ENCODE peak calls at places on chromosome 11, in seven cellular contexts. F is H1, I is K562, A is GM12878, K is SK-N-SH, D is HCT116, Y is HepG2. X is an unnamed sample.

GRCh38 chr11:45110562-45110961 is 35.9 kb upstream of the PRDM11 start:
- DNase-seq in F (peak), I (peak), A (no peak), K (peak), D (peak), Y (peak), X (peak)

GRCh38 chr11:1177771-1178090 is 20.0 kb downstream of the MUC5AC start:
- DNase-seq in F (no peak), I (no peak), A (no peak), K (no peak), D (no peak), Y (no peak), X (no peak)

GRCh38 chr11:113001709-113002108 is 40.5 kb downstream of the NCAM1 start:
- DNase-seq in F (no peak), I (no peak), A (no peak), K (no peak), D (no peak), Y (no peak), X (no peak)

GRCh38 chr11:45094958-45095690 is 51.3 kb upstream of the PRDM11 start:
- DNase-seq in F (no peak), I (no peak), A (no peak), K (no peak), D (no peak), Y (no peak), X (no peak)

GRCh38 chr11:74492084-74492483 is 1.4 kb downstream of the LIPT2 start:
- DNase-seq in F (no peak), I (no peak), A (no peak), K (no peak), D (no peak), Y (no peak), X (no peak)

GRCh38 chr11:44613081-44613628 is 47.7 kb downstream of the CD82 start:
- DNase-seq in F (no peak), I (no peak), A (no peak), K (no peak), D (no peak), Y (no peak), X (no peak)

GRCh38 chr11:8043756-8044155 is 37.3 kb upstream of the TUB start:
- DNase-seq in F (no peak), I (no peak), A (no peak), K (no peak), D (no peak), Y (no peak), X (no peak)

GRCh38 chr11:130738618-130739017 is 177.7 kb downstream of the SNX19 start:
- DNase-seq in F (no peak), I (no peak), A (no peak), K (no peak), D (no peak), Y (no peak), X (peak)

GRCh38 chr11:8250446-8250845 is 13.2 kb downstream of the LMO1 start:
- DNase-seq in F (peak), I (no peak), A (no peak), K (peak), D (no peak), Y (no peak), X (no peak)

GRCh38 chr11:7251487-7251835 is 243 bp upstream of the SYT9 start:
- DNase-seq in F (no peak), I (no peak), A (no peak), K (no peak), D (no peak), Y (no peak), X (no peak)

GRCh38 chr11:17208257-17208999 is 642 bp upstream of the PIK3C2A start:
- DNase-seq in F (no peak), I (peak), A (no peak), K (peak), D (peak), Y (peak), X (peak)

GRCh38 chr11:86983071-86983488 is 27.9 kb upstream of the FZD4 start:
- DNase-seq in F (no peak), I (no peak), A (no peak), K (no peak), D (no peak), Y (peak), X (no peak)

GRCh38 chr11:27472398-27473016 is at the start of gene LGR4:
- DNase-seq in F (peak), I (peak), A (no peak), K (peak), D (peak), Y (peak), X (peak)

GRCh38 chr11:27470166-27470565 is 2.4 kb downstream of the LGR4 start:
- DNase-seq in F (no peak), I (no peak), A (no peak), K (no peak), D (no peak), Y (no peak), X (no peak)

GRCh38 chr11:27471588-27472397 is 797 bp downstream of the LGR4 start:
- DNase-seq in F (peak), I (peak), A (no peak), K (peak), D (no peak), Y (no peak), X (no peak)

GRCh38 chr11:27469333-27469680 is 3.3 kb downstream of the LGR4 start:
- DNase-seq in F (no peak), I (no peak), A (no peak), K (no peak), D (no peak), Y (no peak), X (no peak)

GRCh38 chr11:27471067-27471587 is 1.5 kb downstream of the LGR4 start:
- DNase-seq in F (no peak), I (no peak), A (no peak), K (no peak), D (no peak), Y (peak), X (no peak)
- H3K9ac ChIP-seq in F (peak), I (peak), A (no peak), K (peak), D (no peak), Y (peak), X (peak)

GRCh38 chr11:73298233-73298632 is 9.8 kb upstream of the ARHGEF17 start:
- DNase-seq in F (no peak), I (no peak), A (no peak), K (no peak), D (no peak), Y (no peak), X (no peak)
- TF ChIP-seq RAD21 in F (no peak), I (no peak), A (no peak), K (no peak), D (no peak), Y (no peak), X (no peak)

GRCh38 chr11:64126796-64127195 is 39.1 kb downstream of the MACROD1 start:
- DNase-seq in F (no peak), I (no peak), A (no peak), K (no peak), D (no peak), Y (no peak), X (no peak)
- H3K9ac ChIP-seq in F (no peak), I (no peak), A (no peak), K (no peak), D (no peak), Y (no peak), X (no peak)

GRCh38 chr11:73199446-73199845 is 18.6 kb upstream of the P2RY2 start:
- DNase-seq in F (no peak), I (no peak), A (no peak), K (no peak), D (no peak), Y (no peak), X (no peak)

GRCh38 chr11:73198677-73199076 is 19.4 kb upstream of the P2RY2 start:
- DNase-seq in F (no peak), I (no peak), A (no peak), K (no peak), D (peak), Y (peak), X (no peak)

GRCh38 chr11:73201249-73201648 is 16.8 kb upstream of the P2RY2 start:
- DNase-seq in F (no peak), I (no peak), A (no peak), K (no peak), D (no peak), Y (no peak), X (peak)

GRCh38 chr11:73201888-73202810 is 15.9 kb upstream of the P2RY2 start:
- DNase-seq in F (no peak), I (peak), A (no peak), K (no peak), D (no peak), Y (no peak), X (no peak)

DNA sequence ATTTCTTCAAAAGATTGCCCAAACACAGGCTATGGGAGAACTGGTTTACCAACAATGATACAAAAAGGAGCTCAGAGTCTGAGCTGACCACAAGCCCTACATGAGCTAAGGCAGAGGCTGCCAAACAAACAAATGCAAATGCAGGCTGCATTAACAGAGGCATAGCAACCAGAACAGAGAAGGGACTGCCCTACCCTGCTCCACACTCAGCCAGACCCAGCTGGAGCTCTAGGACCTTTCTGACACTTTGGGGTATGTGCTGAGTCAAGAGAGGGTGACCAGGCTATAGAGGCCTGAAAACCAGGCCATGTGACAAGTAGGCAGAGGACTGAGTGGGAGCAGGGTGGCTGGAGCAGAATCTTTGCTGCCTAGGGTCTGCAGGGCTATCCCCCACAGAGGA is 17.8 kb upstream of the P2RY2 start:
- DNase-seq in F (no peak), I (no peak), A (no peak), K (no peak), D (no peak), Y (no peak), X (no peak)
- TF ChIP-seq RAD21 in F (no peak), I (no peak), A (no peak), K (no peak), D (no peak), Y (no peak), X (no peak)

GRCh38 chr11:122310701-122311100 is 194.7 kb upstream of the BLID start:
- DNase-seq in F (no peak), I (no peak), A (no peak), K (no peak), D (no peak), Y (no peak), X (no peak)

GRCh38 chr11:122308286-122308685 is 192.3 kb upstream of the BLID start:
- DNase-seq in F (no peak), I (no peak), A (no peak), K (no peak), D (no peak), Y (no peak), X (no peak)

GRCh38 chr11:122307480-122308085 is 191.6 kb upstream of the BLID start:
- DNase-seq in F (no peak), I (no peak), A (no peak), K (no peak), D (no peak), Y (no peak), X (no peak)

GRCh38 chr11:122306776-122307479 is 190.9 kb upstream of the BLID start:
- DNase-seq in F (no peak), I (no peak), A (no peak), K (no peak), D (no peak), Y (no peak), X (no peak)

GRCh38 chr11:122309262-122309925 is 193.4 kb upstream of the BLID start:
- DNase-seq in F (no peak), I (no peak), A (no peak), K (no peak), D (no peak), Y (no peak), X (no peak)
- H3K9ac ChIP-seq in F (no peak), I (no peak), A (no peak), K (no peak), D (no peak), Y (no peak), X (no peak)

DNA sequence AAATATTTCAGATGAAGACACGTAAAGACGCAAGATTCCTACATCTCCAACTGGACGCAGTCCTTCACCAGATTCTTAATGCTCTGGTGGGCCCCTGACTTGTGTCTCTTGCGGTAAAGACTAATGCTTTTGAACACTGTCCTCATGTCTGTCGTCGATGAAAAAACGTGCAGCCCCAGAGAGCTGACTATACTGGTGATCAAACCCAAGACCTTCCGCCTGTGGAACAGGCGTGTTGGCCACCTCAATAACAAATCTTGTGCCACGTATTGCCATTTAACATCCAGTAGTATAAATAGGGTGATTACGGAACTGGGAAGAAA is 45.5 kb downstream of the OR4D9 start:
- DNase-seq in F (no peak), I (no peak), A (no peak), K (peak), D (no peak), Y (peak), X (no peak)
- TF ChIP-seq RAD21 in F (no peak), I (no peak), A (no peak), K (no peak), D (no peak), Y (no peak), X (no peak)

GRCh38 chr11:70073188-70073817 is 4.8 kb upstream of the ANO1 start:
- DNase-seq in F (peak), I (no peak), A (no peak), K (no peak), D (no peak), Y (no peak), X (peak)
- H3K9ac ChIP-seq in F (no peak), I (no peak), A (no peak), K (no peak), D (no peak), Y (no peak), X (no peak)